ENCODE peak calls at places on chromosomes 7 and 10, in six cellular contexts. E, G, W, Z, S and X are unnamed samples.

GRCh38 chr10:114646426-114646825 is 11.6 kb downstream of the ABLIM1 start:
- DNase-seq in S (no peak), G (no peak), W (no peak), E (no peak), Z (no peak), X (no peak)

GRCh38 chr10:58157076-58157766 is 110.5 kb downstream of the IPMK start:
- DNase-seq in G (no peak), E (no peak), W (no peak), Z (no peak), S (peak; percentile 95), X (no peak)

GRCh38 chr7:96837583-96837982 is 127.9 kb upstream of the SEM1 start:
- DNase-seq in Z (no peak), S (no peak), G (peak; percentile 33), E (no peak), W (peak; percentile 47), X (peak; percentile 22)

GRCh38 chr7:84729284-84729683 is 457.6 kb downstream of the SEMA3D start:
- DNase-seq in G (no peak), Z (no peak), E (no peak), W (no peak), S (peak; percentile 51), X (no peak)

GRCh38 chr10:6737758-6738463 is 157.8 kb upstream of the PRKCQ start:
- DNase-seq in W (no peak), G (no peak), Z (no peak), E (no peak), S (peak; percentile 61), X (no peak)

GRCh38 chr7:45697576-45698136 is 123.5 kb downstream of the ADCY1 start:
- DNase-seq in S (peak; percentile 13), G (no peak), E (no peak), Z (no peak), W (no peak), X (no peak)

GRCh38 chr7:79988642-79989041 is 146.0 kb upstream of the GNAI1 start:
- DNase-seq in G (no peak), Z (no peak), S (peak; percentile 59), E (peak; percentile 52), W (no peak), X (no peak)

GRCh38 chr7:5699951-5700384 is 81.5 kb downstream of the RNF216 start:
- DNase-seq in S (no peak), Z (no peak), G (peak; percentile 61), E (peak; percentile 20), W (peak; percentile 53), X (peak; percentile 59)